ENCODE peak calls at places on chromosomes 12 and 14, in six cellular contexts. O is astrocyte of the spinal cord; U is lower lobe of right lung; A is AG04450; Z is HFF-Myc; E is CD4-positive, alpha-beta T cell. D is an unnamed sample.

GRCh38 chr12:6080149-6081045 is 44.1 kb downstream of the VWF start:
- DNase-seq in Z (no peak), U (no peak), O (no peak), A (no peak), E (no peak), D (no peak)

GRCh38 chr12:4214912-4215861 is 58.4 kb upstream of the CCND2 start:
- DNase-seq in Z (no peak), U (peak), O (no peak), E (no peak), A (no peak), D (peak)

GRCh38 chr12:116333402-116333801 is 55.9 kb upstream of the MED13L start:
- DNase-seq in Z (no peak), A (no peak), E (no peak), O (no peak), U (no peak), D (no peak)

GRCh38 chr12:71972441-71973074 is 33.9 kb downstream of the TPH2 start:
- DNase-seq in A (no peak), E (no peak), Z (no peak), O (no peak), U (no peak), D (peak)

GRCh38 chr14:99930420-99931274 is 134.6 kb upstream of the EVL start:
- DNase-seq in A (no peak), Z (no peak), E (no peak), O (no peak), U (no peak), D (peak)

GRCh38 chr14:61566537-61567225 is 128.6 kb upstream of the HIF1A start:
- DNase-seq in U (no peak), Z (no peak), E (no peak), A (no peak), O (peak), D (peak)

GRCh38 chr14:27938392-27938791 is 828.2 kb upstream of the FOXG1 start:
- DNase-seq in A (no peak), O (no peak), E (no peak), Z (no peak), U (no peak), D (no peak)

GRCh38 chr14:104872469-104873341 is 7.6 kb downstream of the CEP170B start:
- DNase-seq in A (no peak), E (no peak), U (peak), Z (no peak), O (no peak), D (no peak)

GRCh38 chr14:72104011-72104613 is 171.9 kb downstream of the RGS6 start:
- DNase-seq in Z (no peak), O (no peak), U (peak), E (peak), A (no peak), D (peak)

GRCh38 chr14:98834119-98834518 is 437.9 kb downstream of the BCL11B start:
- DNase-seq in A (no peak), O (no peak), Z (no peak), U (no peak), E (no peak), D (no peak)

GRCh38 chr12:115417610-115418009 is 733.6 kb upstream of the TBX3 start:
- DNase-seq in Z (no peak), O (no peak), U (no peak), A (no peak), E (no peak), D (no peak)

GRCh38 chr12:82479511-82479910 is 121.2 kb downstream of the METTL25 start:
- DNase-seq in Z (no peak), O (peak), E (no peak), U (no peak), A (peak), D (peak)

GRCh38 chr14:41505491-41505890 is 101.2 kb upstream of the LRFN5 start:
- DNase-seq in O (no peak), U (no peak), Z (no peak), A (no peak), E (no peak), D (no peak)

GRCh38 chr12:70292017-70292776 is 49.0 kb downstream of the CNOT2 start:
- DNase-seq in Z (no peak), E (no peak), O (no peak), A (no peak), U (no peak), D (no peak)

GRCh38 chr12:92596388-92596787 is 106.4 kb upstream of the PLEKHG7 start:
- DNase-seq in E (no peak), U (no peak), Z (no peak), A (peak), O (peak), D (peak)

GRCh38 chr12:119940881-119941280 is 48.2 kb upstream of the BICDL1 start:
- DNase-seq in A (no peak), E (no peak), O (peak), U (no peak), Z (peak), D (peak)

GRCh38 chr14:106808907-106809306 is 1282.5 kb downstream of the TMEM121 start:
- DNase-seq in A (no peak), E (no peak), O (no peak), U (no peak), Z (no peak), D (no peak)

GRCh38 chr12:93368766-93369165 is 9.0 kb upstream of the NUDT4 start:
- DNase-seq in E (no peak), U (no peak), A (no peak), Z (no peak), O (no peak), D (no peak)

GRCh38 chr12:7090222-7090998 is 1.8 kb downstream of the C1R start:
- DNase-seq in A (no peak), E (no peak), U (no peak), O (peak), Z (no peak), D (no peak)

GRCh38 chr12:121295746-121296617 is 527 bp downstream of the CAMKK2 start:
- DNase-seq in A (no peak), O (peak), U (peak), Z (no peak), E (peak), D (peak)

GRCh38 chr12:114668905-114669304 is 15.1 kb downstream of the TBX3 start:
- DNase-seq in O (peak), U (no peak), A (no peak), Z (no peak), E (no peak), D (no peak)

GRCh38 chr12:30902001-30902400 is 24.5 kb upstream of the TSPAN11 start:
- DNase-seq in E (no peak), A (no peak), O (no peak), Z (no peak), U (no peak), D (no peak)

GRCh38 chr14:39582028-39582654 is 149.9 kb upstream of the FBXO33 start:
- DNase-seq in E (no peak), A (no peak), Z (no peak), O (no peak), U (no peak), D (no peak)

GRCh38 chr14:78902010-78902623 is 731.9 kb downstream of the NRXN3 start:
- DNase-seq in Z (peak), O (peak), E (no peak), U (no peak), A (peak), D (peak)

GRCh38 chr12:69608114-69608513 is 2.6 kb downstream of the LRRC10 start:
- DNase-seq in O (no peak), A (no peak), U (no peak), E (no peak), Z (no peak), D (no peak)

GRCh38 chr12:121711925-121712461 is 559 bp upstream of the TMEM120B start:
- DNase-seq in Z (no peak), A (no peak), U (peak), E (peak), O (peak), D (no peak)

GRCh38 chr12:27780612-27781408 is 774 bp upstream of the MANSC4 start:
- DNase-seq in U (no peak), E (peak), A (no peak), O (peak), Z (no peak), D (peak)

GRCh38 chr14:61188936-61189808 is 92.0 kb downstream of the TMEM30B start:
- DNase-seq in U (peak), O (peak), A (no peak), E (no peak), Z (no peak), D (no peak)

GRCh38 chr14:72614891-72615410 is 278.9 kb downstream of the DPF3 start:
- DNase-seq in O (no peak), E (no peak), U (no peak), Z (no peak), A (no peak), D (no peak)

GRCh38 chr12:44571031-44571550 is 305.0 kb downstream of the NELL2 start:
- DNase-seq in O (no peak), E (no peak), Z (no peak), U (no peak), A (no peak), D (peak)

GRCh38 chr14:69312608-69313007 is 52.6 kb downstream of the GALNT16 start:
- DNase-seq in Z (no peak), U (no peak), A (no peak), O (no peak), E (no peak), D (no peak)

GRCh38 chr14:61461808-61462275 is 140.5 kb downstream of the PRKCH start:
- DNase-seq in Z (peak), O (peak), A (peak), E (no peak), U (no peak), D (peak)

GRCh38 chr12:15892645-15893259 is 10.6 kb downstream of the STRAP start:
- DNase-seq in Z (no peak), A (no peak), E (no peak), O (no peak), U (no peak), D (no peak)

DNA sequence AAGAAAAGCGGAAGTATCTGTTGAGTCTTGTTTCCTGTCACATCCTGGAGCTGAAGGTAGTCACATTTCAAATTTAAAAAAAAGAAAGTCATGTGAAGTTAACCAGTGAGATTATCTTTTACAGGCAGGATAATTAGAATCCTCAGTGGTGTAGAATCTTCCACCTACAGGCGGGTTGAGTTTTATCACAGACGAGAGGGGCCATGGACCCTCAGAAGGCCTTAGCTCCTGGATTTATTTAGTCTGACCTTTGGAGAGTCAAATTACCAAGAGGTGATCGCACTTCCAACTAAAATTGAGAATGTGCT is 13.0 kb upstream of the GNG2 start:
- DNase-seq in Z (no peak), E (no peak), A (no peak), O (no peak), U (no peak), D (no peak)
- TF ChIP-seq CTCF in Z (no peak), E (peak), A (no peak), O (no peak), U (no peak), D (no peak)

DNA sequence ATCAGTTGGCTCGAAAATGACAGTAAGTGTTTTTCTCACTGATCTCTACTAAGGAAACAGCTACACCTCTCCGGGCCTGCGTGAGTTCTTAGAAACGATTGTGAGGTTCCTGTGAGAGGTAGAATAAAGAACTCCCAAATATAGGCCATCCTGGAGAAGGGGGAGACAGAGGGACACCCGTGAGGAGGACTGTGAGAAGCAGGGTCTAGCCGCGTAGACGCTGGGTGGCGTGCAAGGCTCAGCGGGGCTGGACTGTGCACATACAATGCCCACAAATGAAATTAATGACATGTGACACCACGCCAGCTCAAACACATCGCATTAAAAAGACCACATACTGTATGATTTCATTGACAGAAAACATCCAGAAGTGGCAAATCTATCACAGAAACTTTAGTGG is 509.4 kb downstream of the TMEM132D start:
- DNase-seq in A (no peak), E (no peak), U (no peak), Z (no peak), O (no peak), D (no peak)
- TF ChIP-seq CTCF in A (no peak), E (no peak), U (no peak), Z (no peak), O (no peak), D (no peak)

DNA sequence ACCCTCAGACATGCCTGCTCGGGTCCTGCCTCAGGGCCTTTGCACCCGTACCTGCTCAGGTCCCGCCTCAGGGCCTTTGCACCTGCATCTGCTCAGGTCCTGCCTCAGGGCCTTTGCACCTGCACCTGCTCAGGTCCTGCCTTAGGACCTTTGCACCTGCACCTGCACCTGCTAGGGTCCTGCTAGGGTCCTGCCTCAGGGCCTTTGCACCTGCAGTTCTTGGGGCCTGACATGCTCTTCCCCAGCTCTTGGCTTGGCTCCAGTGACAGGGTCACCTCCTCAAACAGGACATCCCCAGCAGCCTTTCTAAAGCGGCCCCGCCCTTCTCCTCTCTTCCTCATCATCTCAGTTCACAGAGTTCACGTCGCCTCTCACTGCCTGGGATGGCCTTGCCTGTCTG is 54.9 kb upstream of the NCOR2 start:
- DNase-seq in Z (no peak), A (no peak), E (no peak), O (no peak), U (peak), D (no peak)
- TF ChIP-seq CTCF in Z (no peak), A (no peak), E (no peak), O (no peak), U (no peak), D (no peak)

DNA sequence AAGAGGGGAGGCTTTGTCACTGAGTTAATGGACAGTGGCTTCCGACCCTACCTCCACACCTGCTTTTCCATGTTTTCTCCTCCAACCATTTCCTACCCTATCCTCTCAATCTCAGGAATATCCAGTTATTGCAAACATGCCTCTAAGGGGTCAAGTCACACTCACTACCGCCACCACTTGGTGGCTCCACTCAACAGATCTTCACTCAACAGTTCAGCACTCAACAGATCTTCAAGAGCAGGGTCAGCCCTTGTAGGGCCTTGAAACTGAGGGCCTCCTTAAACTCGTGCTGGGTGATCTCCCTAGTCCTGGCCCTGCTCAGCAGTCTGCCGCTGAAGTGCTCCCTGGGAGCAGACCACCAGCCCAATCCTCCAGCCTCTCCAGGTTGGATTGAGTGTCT is 14.2 kb downstream of the ZNF641 start:
- DNase-seq in E (no peak), A (no peak), Z (no peak), U (no peak), O (no peak), D (peak)
- TF ChIP-seq CTCF in E (no peak), A (no peak), Z (peak), U (peak), O (peak), D (no peak)

DNA sequence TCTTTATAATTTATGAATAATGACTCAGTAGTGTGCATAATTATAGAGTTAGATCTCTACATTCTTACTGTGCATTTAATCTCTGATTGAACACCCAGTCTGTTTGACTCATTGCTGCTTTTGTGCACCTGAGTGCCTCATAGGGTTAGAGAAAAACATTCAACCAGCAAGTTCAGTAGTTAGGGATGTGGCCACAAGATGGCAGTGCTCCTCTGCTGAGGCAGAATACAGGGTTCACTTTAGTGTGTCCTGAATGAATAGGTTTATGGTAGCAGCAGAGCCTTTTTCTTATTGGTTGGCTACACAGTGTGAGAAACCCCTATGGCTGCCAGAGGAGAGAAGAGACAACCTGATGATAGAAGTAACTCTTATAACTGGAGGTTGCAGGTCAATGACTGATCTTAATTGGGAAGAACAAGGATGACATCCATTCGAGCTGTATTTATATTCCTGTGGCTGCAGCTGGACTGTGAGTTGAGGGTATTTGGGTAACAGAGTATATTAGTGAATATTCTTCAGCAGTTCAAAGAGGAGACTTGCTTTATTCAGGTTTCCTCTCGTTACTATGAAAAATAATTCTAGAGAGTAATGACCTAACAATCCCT is 194.9 kb upstream of the OR4E1 start:
- DNase-seq in E (peak), U (no peak), O (peak), A (no peak), Z (peak), D (peak)
- TF ChIP-seq CTCF in E (peak), U (peak), O (peak), A (peak), Z (peak), D (peak)

GRCh38 chr12:74552201-74552600 is 14.6 kb downstream of the ATXN7L3B start:
- DNase-seq in O (no peak), E (no peak), A (no peak), U (no peak), Z (no peak), D (no peak)
- TF ChIP-seq CTCF in O (no peak), E (no peak), A (no peak), U (no peak), Z (no peak), D (no peak)

GRCh38 chr12:1594295-1595025 is at the start of gene FBXL14:
- DNase-seq in O (peak), A (no peak), Z (no peak), E (peak), U (peak), D (peak)
- TF ChIP-seq CTCF in O (no peak), A (no peak), Z (no peak), E (no peak), U (no peak), D (no peak)

GRCh38 chr14:75306917-75307699 is 28.5 kb downstream of the FOS start:
- DNase-seq in A (no peak), U (no peak), E (no peak), O (no peak), Z (no peak), D (peak)
- TF ChIP-seq CTCF in A (peak), U (no peak), E (no peak), O (peak), Z (peak), D (peak)

GRCh38 chr12:104180389-104180788 is 35.2 kb upstream of the TXNRD1 start:
- DNase-seq in U (no peak), A (no peak), E (no peak), O (no peak), Z (no peak), D (peak)

GRCh38 chr12:104181313-104181712 is 34.3 kb upstream of the TXNRD1 start:
- DNase-seq in U (no peak), E (no peak), O (peak), Z (no peak), A (no peak), D (peak)

GRCh38 chr12:104175726-104176247 is 37.8 kb upstream of the NFYB start:
- DNase-seq in U (no peak), A (no peak), O (no peak), E (no peak), Z (no peak), D (no peak)

GRCh38 chr12:104177336-104177662 is 38.3 kb upstream of the TXNRD1 start:
- DNase-seq in O (no peak), A (no peak), Z (no peak), E (no peak), U (no peak), D (no peak)

DNA sequence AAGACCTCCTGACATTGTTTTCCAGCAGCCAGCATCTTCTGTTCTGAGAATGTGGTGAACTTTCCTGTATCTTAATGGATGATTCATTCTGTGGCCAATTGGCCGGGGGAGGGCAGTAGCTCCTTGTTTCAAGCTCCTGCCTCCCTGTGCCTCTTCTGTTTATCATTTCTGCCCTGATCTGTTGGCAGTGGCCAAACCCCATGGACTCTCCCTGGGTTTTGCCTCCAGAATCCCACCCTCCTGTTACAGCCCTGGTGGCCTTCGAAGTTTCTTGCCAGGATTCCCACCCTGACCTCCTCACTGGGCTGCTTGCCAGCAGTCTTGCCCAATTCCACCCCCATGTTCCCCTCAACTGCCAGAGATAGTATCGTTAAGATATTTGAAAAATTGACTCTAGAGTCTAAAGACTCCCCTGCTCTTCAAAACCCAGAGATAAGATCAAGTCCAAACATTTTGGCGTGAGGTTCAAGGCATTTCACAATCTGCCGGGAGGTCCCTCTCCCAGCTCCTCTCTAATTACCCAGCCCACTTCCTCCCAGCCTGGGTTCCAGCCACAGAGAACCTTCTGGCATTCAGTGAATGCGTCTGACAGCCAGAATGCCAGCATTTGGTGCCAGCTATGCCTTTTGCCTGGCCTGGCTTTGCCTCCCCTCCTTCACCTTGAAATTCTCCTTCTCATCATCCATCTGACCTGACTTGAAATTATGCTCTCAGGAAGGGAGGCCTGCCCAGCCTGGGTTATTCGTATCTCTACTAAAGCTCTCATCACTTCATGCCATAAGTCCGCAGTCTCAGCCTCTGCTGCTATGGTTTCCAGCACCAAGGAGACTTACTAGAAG is 37.7 kb upstream of the TXNRD1 start:
- DNase-seq in Z (peak), A (peak), E (no peak), O (peak), U (peak), D (peak)
- TF ChIP-seq CTCF in Z (peak), A (peak), E (no peak), O (peak), U (peak), D (peak)

GRCh38 chr12:123384994-123385376 is 1.1 kb downstream of the KMT5A start:
- DNase-seq in O (peak), E (no peak), Z (no peak), A (no peak), U (no peak), D (peak)

GRCh38 chr12:123387508-123388217 is 3.7 kb downstream of the KMT5A start:
- DNase-seq in A (no peak), E (no peak), Z (no peak), O (no peak), U (no peak), D (no peak)

GRCh38 chr12:123382684-123383083 is 1.2 kb upstream of the KMT5A start:
- DNase-seq in O (no peak), U (no peak), A (no peak), Z (no peak), E (no peak), D (no peak)

GRCh38 chr12:123388218-123388947 is 4.5 kb downstream of the KMT5A start:
- DNase-seq in E (peak), O (peak), A (no peak), Z (no peak), U (peak), D (peak)

GRCh38 chr12:123384318-123384993 is 524 bp downstream of the KMT5A start:
- DNase-seq in O (no peak), Z (no peak), U (no peak), E (no peak), A (no peak), D (peak)
- TF ChIP-seq CTCF in O (no peak), Z (no peak), U (no peak), E (no peak), A (no peak), D (no peak)

D was measured in MCF 10A.